ENCODE peak calls at places on chromosomes 1 and 21, in four cellular contexts. One of them, this sample, is unnamed.

GRCh38 chr1:228416217-228416971 is at the start of gene TRIM17:
- DNase-seq in NCI-H2029 treated with DMSO at 0.1 percent for 48 hours: no peak
- DNase-seq in retina: peak
- DNase-seq in CD4-positive, alpha-beta memory T cell: peak
- DNase-seq in this sample: no peak

GRCh38 chr1:216390956-216391355 is 32.3 kb downstream of the USH2A start:
- DNase-seq in NCI-H2029 treated with DMSO at 0.1 percent for 48 hours: no peak
- DNase-seq in retina: no peak
- DNase-seq in CD4-positive, alpha-beta memory T cell: no peak
- DNase-seq in this sample: no peak

GRCh38 chr21:38984982-38985422 is 179.3 kb downstream of the ETS2 start:
- DNase-seq in NCI-H2029 treated with DMSO at 0.1 percent for 48 hours: peak
- DNase-seq in retina: no peak
- DNase-seq in CD4-positive, alpha-beta memory T cell: no peak
- DNase-seq in this sample: no peak

GRCh38 chr1:240170245-240170644 is 78.6 kb downstream of the FMN2 start:
- DNase-seq in NCI-H2029 treated with DMSO at 0.1 percent for 48 hours: no peak
- DNase-seq in retina: no peak
- DNase-seq in CD4-positive, alpha-beta memory T cell: no peak
- DNase-seq in this sample: no peak

GRCh38 chr21:41071410-41071809 is 96.5 kb upstream of the BACE2 start:
- DNase-seq in NCI-H2029 treated with DMSO at 0.1 percent for 48 hours: no peak
- DNase-seq in retina: no peak
- DNase-seq in CD4-positive, alpha-beta memory T cell: no peak
- DNase-seq in this sample: no peak

GRCh38 chr1:69929278-69930057 is 275.9 kb downstream of the LRRC40 start:
- DNase-seq in NCI-H2029 treated with DMSO at 0.1 percent for 48 hours: no peak
- DNase-seq in retina: no peak
- DNase-seq in CD4-positive, alpha-beta memory T cell: no peak
- DNase-seq in this sample: no peak

GRCh38 chr1:10250663-10251062 is 40.3 kb downstream of the KIF1B start:
- DNase-seq in NCI-H2029 treated with DMSO at 0.1 percent for 48 hours: no peak
- DNase-seq in retina: no peak
- DNase-seq in CD4-positive, alpha-beta memory T cell: no peak
- DNase-seq in this sample: no peak

GRCh38 chr1:12037486-12038355 is 18.4 kb downstream of the MIIP start:
- DNase-seq in NCI-H2029 treated with DMSO at 0.1 percent for 48 hours: no peak
- DNase-seq in retina: no peak
- DNase-seq in CD4-positive, alpha-beta memory T cell: no peak
- DNase-seq in this sample: no peak

GRCh38 chr21:28213221-28213620 is 779.5 kb downstream of the LTN1 start:
- DNase-seq in NCI-H2029 treated with DMSO at 0.1 percent for 48 hours: no peak
- DNase-seq in retina: no peak
- DNase-seq in CD4-positive, alpha-beta memory T cell: no peak
- DNase-seq in this sample: no peak

GRCh38 chr1:243549108-243549507 is 293.3 kb downstream of the SDCCAG8 start:
- DNase-seq in NCI-H2029 treated with DMSO at 0.1 percent for 48 hours: no peak
- DNase-seq in retina: no peak
- DNase-seq in CD4-positive, alpha-beta memory T cell: no peak
- DNase-seq in this sample: no peak

GRCh38 chr1:202745313-202745888 is 35.1 kb upstream of the SYT2 start:
- DNase-seq in NCI-H2029 treated with DMSO at 0.1 percent for 48 hours: no peak
- DNase-seq in retina: no peak
- DNase-seq in CD4-positive, alpha-beta memory T cell: no peak
- DNase-seq in this sample: no peak

GRCh38 chr1:160062134-160062533 is 7.8 kb downstream of the KCNJ10 start:
- DNase-seq in NCI-H2029 treated with DMSO at 0.1 percent for 48 hours: no peak
- DNase-seq in retina: peak
- DNase-seq in CD4-positive, alpha-beta memory T cell: no peak
- DNase-seq in this sample: no peak

GRCh38 chr1:155063550-155064108 is at the start of gene EFNA4:
- DNase-seq in NCI-H2029 treated with DMSO at 0.1 percent for 48 hours: peak
- DNase-seq in retina: peak
- DNase-seq in CD4-positive, alpha-beta memory T cell: peak
- DNase-seq in this sample: peak

GRCh38 chr21:39670741-39671140 is 58.0 kb downstream of the B3GALT5 start:
- DNase-seq in NCI-H2029 treated with DMSO at 0.1 percent for 48 hours: peak
- DNase-seq in retina: no peak
- DNase-seq in CD4-positive, alpha-beta memory T cell: no peak
- DNase-seq in this sample: no peak

GRCh38 chr1:98516306-98516705 is 145.2 kb upstream of the SNX7 start:
- DNase-seq in NCI-H2029 treated with DMSO at 0.1 percent for 48 hours: no peak
- DNase-seq in retina: no peak
- DNase-seq in CD4-positive, alpha-beta memory T cell: no peak
- DNase-seq in this sample: no peak

GRCh38 chr1:31627301-31627929 is 9.9 kb downstream of the HCRTR1 start:
- DNase-seq in NCI-H2029 treated with DMSO at 0.1 percent for 48 hours: no peak
- DNase-seq in retina: no peak
- DNase-seq in CD4-positive, alpha-beta memory T cell: no peak
- DNase-seq in this sample: no peak

GRCh38 chr1:173411835-173412742 is 65.0 kb upstream of the PRDX6 start:
- DNase-seq in NCI-H2029 treated with DMSO at 0.1 percent for 48 hours: no peak
- DNase-seq in retina: no peak
- DNase-seq in CD4-positive, alpha-beta memory T cell: no peak
- DNase-seq in this sample: no peak

GRCh38 chr1:177164380-177165068 is at the start of gene ASTN1:
- DNase-seq in NCI-H2029 treated with DMSO at 0.1 percent for 48 hours: no peak
- DNase-seq in retina: peak
- DNase-seq in CD4-positive, alpha-beta memory T cell: no peak
- DNase-seq in this sample: no peak

GRCh38 chr1:230250676-230251075 is 175.5 kb downstream of the PGBD5 start:
- DNase-seq in NCI-H2029 treated with DMSO at 0.1 percent for 48 hours: no peak
- DNase-seq in retina: no peak
- DNase-seq in CD4-positive, alpha-beta memory T cell: no peak
- DNase-seq in this sample: no peak

GRCh38 chr1:32066489-32066873 is 6.3 kb upstream of the TMEM39B start:
- DNase-seq in NCI-H2029 treated with DMSO at 0.1 percent for 48 hours: peak
- DNase-seq in retina: no peak
- DNase-seq in CD4-positive, alpha-beta memory T cell: peak
- DNase-seq in this sample: peak

GRCh38 chr1:81801834-81802531 is 1.2 kb downstream of the ADGRL2 start:
- DNase-seq in NCI-H2029 treated with DMSO at 0.1 percent for 48 hours: no peak
- DNase-seq in retina: peak
- DNase-seq in CD4-positive, alpha-beta memory T cell: no peak
- DNase-seq in this sample: no peak

GRCh38 chr1:213446496-213446895 is 395.5 kb downstream of the RPS6KC1 start:
- DNase-seq in NCI-H2029 treated with DMSO at 0.1 percent for 48 hours: no peak
- DNase-seq in retina: no peak
- DNase-seq in CD4-positive, alpha-beta memory T cell: no peak
- DNase-seq in this sample: no peak

GRCh38 chr1:15355968-15356621 is 53.6 kb upstream of the EFHD2 start:
- DNase-seq in NCI-H2029 treated with DMSO at 0.1 percent for 48 hours: no peak
- DNase-seq in retina: no peak
- DNase-seq in CD4-positive, alpha-beta memory T cell: no peak
- DNase-seq in this sample: no peak

GRCh38 chr1:2594001-2594640 is 7.5 kb downstream of the PRXL2B start:
- DNase-seq in NCI-H2029 treated with DMSO at 0.1 percent for 48 hours: no peak
- DNase-seq in retina: no peak
- DNase-seq in CD4-positive, alpha-beta memory T cell: no peak
- DNase-seq in this sample: no peak

GRCh38 chr1:209249785-209250441 is 333.6 kb upstream of the CAMK1G start:
- DNase-seq in NCI-H2029 treated with DMSO at 0.1 percent for 48 hours: no peak
- DNase-seq in retina: peak
- DNase-seq in CD4-positive, alpha-beta memory T cell: no peak
- DNase-seq in this sample: no peak

GRCh38 chr21:43797925-43798715 is 8.7 kb downstream of the RRP1 start:
- DNase-seq in NCI-H2029 treated with DMSO at 0.1 percent for 48 hours: no peak
- DNase-seq in retina: no peak
- DNase-seq in CD4-positive, alpha-beta memory T cell: no peak
- DNase-seq in this sample: no peak

GRCh38 chr21:25908495-25908894 is 173.7 kb downstream of the GABPA start:
- DNase-seq in NCI-H2029 treated with DMSO at 0.1 percent for 48 hours: no peak
- DNase-seq in retina: no peak
- DNase-seq in CD4-positive, alpha-beta memory T cell: no peak
- DNase-seq in this sample: no peak

GRCh38 chr1:203175237-203176181 is at the start of gene MYBPH:
- DNase-seq in NCI-H2029 treated with DMSO at 0.1 percent for 48 hours: no peak
- DNase-seq in retina: no peak
- DNase-seq in CD4-positive, alpha-beta memory T cell: no peak
- DNase-seq in this sample: no peak

GRCh38 chr1:27388337-27389005 is 4.0 kb upstream of the GPR3 start:
- DNase-seq in NCI-H2029 treated with DMSO at 0.1 percent for 48 hours: no peak
- DNase-seq in retina: peak
- DNase-seq in CD4-positive, alpha-beta memory T cell: peak
- DNase-seq in this sample: no peak

GRCh38 chr1:98048234-98048633 is 127.4 kb upstream of the DPYD start:
- DNase-seq in NCI-H2029 treated with DMSO at 0.1 percent for 48 hours: no peak
- DNase-seq in retina: peak
- DNase-seq in CD4-positive, alpha-beta memory T cell: peak
- DNase-seq in this sample: no peak

GRCh38 chr1:27007909-27008582 is 4.6 kb downstream of the TENT5B start:
- DNase-seq in NCI-H2029 treated with DMSO at 0.1 percent for 48 hours: no peak
- DNase-seq in retina: no peak
- DNase-seq in CD4-positive, alpha-beta memory T cell: no peak
- DNase-seq in this sample: peak

GRCh38 chr1:37020653-37021277 is 13.6 kb downstream of the GRIK3 start:
- DNase-seq in NCI-H2029 treated with DMSO at 0.1 percent for 48 hours: no peak
- DNase-seq in retina: peak
- DNase-seq in CD4-positive, alpha-beta memory T cell: no peak
- DNase-seq in this sample: no peak

GRCh38 chr1:55081188-55081904 is 42.0 kb downstream of the PCSK9 start:
- DNase-seq in NCI-H2029 treated with DMSO at 0.1 percent for 48 hours: no peak
- DNase-seq in retina: no peak
- DNase-seq in CD4-positive, alpha-beta memory T cell: no peak
- DNase-seq in this sample: no peak

GRCh38 chr1:201184734-201185453 is 5.7 kb upstream of the IGFN1 start:
- DNase-seq in NCI-H2029 treated with DMSO at 0.1 percent for 48 hours: no peak
- DNase-seq in retina: peak
- DNase-seq in CD4-positive, alpha-beta memory T cell: no peak
- DNase-seq in this sample: no peak

GRCh38 chr21:42685036-42685435 is 31.6 kb downstream of the PDE9A start:
- DNase-seq in NCI-H2029 treated with DMSO at 0.1 percent for 48 hours: no peak
- DNase-seq in retina: no peak
- DNase-seq in CD4-positive, alpha-beta memory T cell: no peak
- DNase-seq in this sample: no peak

GRCh38 chr1:198772626-198773025 is 133.8 kb downstream of the PTPRC start:
- DNase-seq in NCI-H2029 treated with DMSO at 0.1 percent for 48 hours: no peak
- DNase-seq in retina: no peak
- DNase-seq in CD4-positive, alpha-beta memory T cell: no peak
- DNase-seq in this sample: no peak

GRCh38 chr1:91757760-91758545 is 128.0 kb downstream of the TGFBR3 start:
- DNase-seq in NCI-H2029 treated with DMSO at 0.1 percent for 48 hours: no peak
- DNase-seq in retina: no peak
- DNase-seq in CD4-positive, alpha-beta memory T cell: no peak
- DNase-seq in this sample: no peak

GRCh38 chr1:183234660-183235476 is 48.8 kb downstream of the LAMC2 start:
- DNase-seq in NCI-H2029 treated with DMSO at 0.1 percent for 48 hours: peak
- DNase-seq in retina: peak
- DNase-seq in CD4-positive, alpha-beta memory T cell: no peak
- DNase-seq in this sample: no peak

This sample was measured in LNCaP clone FGC.